ENCODE peak calls at places on chromosomes 16 and 17, in six cellular contexts. L is heart right ventricle, S is uterus, F is left ventricle myocardium inferior, C is sigmoid colon, G is body of pancreas. D is an unnamed sample.

GRCh38 chr17:17913695-17914332 is 58.4 kb downstream of the TOM1L2 start:
- DNase-seq in L (peak; percentile 60), S (peak; percentile 90), F (peak; percentile 42), C (peak; percentile 92), G (no peak), D (no peak)

GRCh38 chr17:76414334-76415295 is 30.2 kb downstream of the SPHK1 start:
- DNase-seq in L (peak; percentile 80), S (peak; percentile 45), F (peak; percentile 89), C (peak; percentile 86), G (peak; percentile 51), D (no peak)

GRCh38 chr17:60139438-60140285 is 10.1 kb upstream of the CA4 start:
- DNase-seq in L (peak; percentile 71), S (peak; percentile 40), F (peak; percentile 80), C (peak; percentile 75), G (peak; percentile 81), D (peak; percentile 77)

GRCh38 chr17:35212668-35213067 is 18.5 kb upstream of the SLC35G3 start:
- DNase-seq in L (no peak), S (no peak), F (no peak), C (no peak), G (no peak), D (no peak)

GRCh38 chr17:15038656-15039055 is 226.5 kb downstream of the PMP22 start:
- DNase-seq in L (no peak), S (no peak), F (no peak), C (no peak), G (no peak), D (no peak)

GRCh38 chr17:62581769-62582168 is 45.7 kb upstream of the MRC2 start:
- DNase-seq in L (no peak), S (no peak), F (no peak), C (no peak), G (no peak), D (no peak)

GRCh38 chr16:89922884-89923639 is at the start of gene TUBB3:
- DNase-seq in L (peak; percentile 58), S (no peak), F (peak; percentile 80), C (no peak), G (peak; percentile 45), D (no peak)

GRCh38 chr16:85078952-85079351 is 33.3 kb downstream of the CIBAR2 start:
- DNase-seq in L (no peak), S (no peak), F (no peak), C (no peak), G (no peak), D (no peak)

GRCh38 chr17:65987988-65988387 is 203.9 kb downstream of the CEP112 start:
- DNase-seq in L (no peak), S (no peak), F (no peak), C (no peak), G (no peak), D (no peak)

GRCh38 chr17:80063815-80064585 is 27.6 kb downstream of the CCDC40 start:
- DNase-seq in L (no peak), S (peak; percentile 71), F (no peak), C (peak; percentile 90), G (no peak), D (no peak)

GRCh38 chr17:31690118-31690517 is 168.9 kb downstream of the COPRS start:
- DNase-seq in L (no peak), S (no peak), F (no peak), C (no peak), G (no peak), D (no peak)

GRCh38 chr16:13936596-13937081 is 16.7 kb downstream of the ERCC4 start:
- DNase-seq in L (no peak), S (peak; percentile 49), F (no peak), C (no peak), G (peak; percentile 70), D (no peak)

GRCh38 chr16:89801800-89802199 is 14.6 kb downstream of the FANCA start:
- DNase-seq in L (no peak), S (no peak), F (no peak), C (no peak), G (no peak), D (no peak)

DNA sequence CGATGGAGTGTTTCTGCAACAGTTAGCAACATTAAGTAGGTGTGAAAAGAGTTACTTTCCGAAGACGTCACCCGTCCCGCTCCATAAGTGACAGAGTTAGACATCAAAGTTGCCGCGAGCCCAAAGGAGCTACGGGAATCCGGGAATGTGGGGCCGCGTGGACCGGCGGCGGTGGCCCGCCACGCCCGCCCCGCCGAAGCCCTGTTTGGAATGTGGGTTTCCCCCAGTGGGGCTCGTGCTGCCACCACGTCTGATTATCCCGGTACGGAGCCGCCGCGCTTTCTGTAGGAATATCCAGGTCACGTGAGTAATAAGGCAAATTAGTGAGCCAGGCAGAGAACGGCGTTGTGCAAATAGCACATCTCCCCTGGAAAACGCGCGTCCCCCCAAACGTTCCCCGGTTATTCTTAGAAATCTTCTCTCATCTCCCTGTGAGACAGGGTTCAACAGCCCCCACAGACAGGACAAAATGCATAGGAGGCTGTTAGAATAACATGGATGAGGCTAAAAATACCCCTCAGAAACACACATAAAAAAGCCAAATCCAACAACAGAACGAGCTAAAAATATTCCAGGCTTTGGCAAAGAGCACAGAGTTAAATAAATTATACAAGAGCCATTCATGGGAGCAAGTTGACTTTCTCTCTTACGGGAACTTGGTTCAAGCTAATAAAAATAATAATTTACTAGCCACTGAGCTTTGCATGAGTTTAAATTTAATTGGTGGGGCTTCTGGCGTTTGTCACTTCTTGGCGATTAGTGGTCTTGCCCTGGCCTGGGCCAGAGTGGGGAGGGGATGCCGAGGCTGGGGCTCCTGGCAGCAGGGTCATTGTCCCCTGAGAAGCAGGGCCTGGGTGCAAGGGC is 8.6 kb downstream of the BAHCC1 start:
- DNase-seq in L (no peak), S (peak; percentile 79), F (peak; percentile 42), C (no peak), G (no peak), D (no peak)
- H3K27ac ChIP-seq in L (peak overlapping the region; percentile 29), S (peak overlapping the region; percentile 97), F (peak overlapping the region; percentile 100), C (peak overlapping the region; percentile 99), G (peak overlapping the region; percentile 27), D (no peak overlapping the region)

DNA sequence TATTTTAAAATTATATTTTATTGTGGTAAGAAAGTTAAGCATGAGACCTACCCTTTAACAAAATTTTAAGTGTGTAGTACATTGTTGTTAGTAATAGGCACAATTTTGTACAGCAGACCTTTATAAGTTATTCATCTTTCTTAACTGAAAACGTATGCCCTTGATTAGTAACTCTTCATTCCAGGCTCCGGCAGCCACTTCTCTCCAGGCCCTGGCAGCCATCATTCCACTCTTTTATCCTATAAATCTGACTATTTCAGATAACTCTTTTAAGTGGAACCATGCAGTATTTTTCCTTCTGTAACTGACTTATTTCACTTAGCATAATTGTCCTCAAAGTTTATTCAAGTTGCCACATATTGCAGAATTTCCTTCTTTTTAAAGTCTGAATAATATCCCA is 348.2 kb downstream of the CDH11 start:
- DNase-seq in L (no peak), S (no peak), F (no peak), C (no peak), G (no peak), D (no peak)
- H3K9me3 ChIP-seq in L (no peaks in the 10 kb centered on the region), S (no peaks in the 10 kb centered on the region), F (peaks cover 10% of the 10 kb centered on the region), C (no peaks in the 10 kb centered on the region), G (no peaks in the 10 kb centered on the region), D (no peaks in the 10 kb centered on the region)

GRCh38 chr16:80986557-80986956 is 20.1 kb downstream of the CMC2 start:
- DNase-seq in L (no peak), S (no peak), F (no peak), C (no peak), G (no peak), D (no peak)
- H3K4me3 ChIP-seq in L (no peak overlapping the region), S (no peak overlapping the region), F (no peak overlapping the region), C (no peak overlapping the region), G (no peak overlapping the region), D (no peak overlapping the region)

GRCh38 chr17:38915639-38915995 is 9.8 kb upstream of the LASP1NB start:
- DNase-seq in L (no peak), S (no peak), F (no peak), C (peak; percentile 22), G (no peak), D (no peak)
- H3K27ac ChIP-seq in L (no peak overlapping the region), S (no peak overlapping the region), F (peak overlapping the region; percentile 63), C (no peak overlapping the region), G (no peak overlapping the region), D (no peak overlapping the region)

DNA sequence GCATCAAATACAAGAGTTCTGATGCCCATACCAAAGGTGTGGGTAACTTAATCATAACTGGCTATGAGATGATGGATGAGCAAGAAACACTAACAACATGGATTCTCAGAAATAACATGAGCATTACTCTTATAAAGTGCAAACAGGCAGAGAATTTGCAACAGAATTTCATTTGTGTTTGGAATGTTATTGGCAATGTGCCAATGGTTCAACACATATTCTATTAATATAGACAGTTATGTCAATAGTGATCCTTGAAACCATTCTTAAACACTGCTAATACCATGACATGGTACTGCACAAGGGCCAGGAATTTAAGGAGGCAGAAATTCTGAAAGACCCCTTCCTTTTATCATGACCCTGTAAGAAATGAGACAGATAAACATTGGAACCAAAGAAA is 217.1 kb upstream of the WSB1 start:
- DNase-seq in L (no peak), S (no peak), F (no peak), C (no peak), G (no peak), D (no peak)
- H3K9me3 ChIP-seq in L (no peaks in the 10 kb centered on the region), S (no peaks in the 10 kb centered on the region), F (no peaks in the 10 kb centered on the region), C (no peaks in the 10 kb centered on the region), G (no peaks in the 10 kb centered on the region), D (no peaks in the 10 kb centered on the region)

GRCh38 chr16:11104168-11105037 is 151.6 kb downstream of the SOCS1 start:
- DNase-seq in L (no peak), S (no peak), F (no peak), C (no peak), G (no peak), D (no peak)
- H3K4me3 ChIP-seq in L (no peak overlapping the region), S (no peak overlapping the region), F (no peak overlapping the region), C (no peak overlapping the region), G (no peak overlapping the region), D (no peak overlapping the region)

GRCh38 chr16:67873435-67874146 is 739 bp downstream of the EDC4 start:
- DNase-seq in L (no peak), S (no peak), F (no peak), C (no peak), G (no peak), D (no peak)
- H3K27ac ChIP-seq in L (peak overlapping the region; percentile 43), S (peak overlapping the region; percentile 77), F (peak overlapping the region; percentile 90), C (peak overlapping the region; percentile 81), G (peak overlapping the region; percentile 53), D (peak overlapping the region; percentile 91)

DNA sequence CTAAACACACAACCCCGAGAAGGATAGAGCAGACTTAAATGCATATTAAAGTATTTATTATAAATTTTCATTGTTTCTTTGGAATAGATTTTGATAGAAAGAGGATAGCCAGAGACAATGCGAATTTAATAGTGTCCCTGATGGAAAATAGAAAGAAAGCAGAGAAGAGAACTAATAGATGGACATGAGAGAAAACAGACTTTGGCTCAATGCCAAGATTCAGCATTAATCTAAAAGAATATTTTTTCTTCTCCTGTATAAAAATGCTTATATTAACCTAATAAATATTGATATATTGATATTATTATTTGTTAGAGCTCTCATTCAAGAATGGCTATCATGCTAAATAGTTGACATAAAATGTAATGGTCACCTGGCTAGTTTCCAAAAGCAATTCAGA is 173.4 kb downstream of the KIF2B start:
- DNase-seq in L (no peak), S (no peak), F (no peak), C (no peak), G (no peak), D (no peak)
- H3K9me3 ChIP-seq in L (no peaks in the 10 kb centered on the region), S (no peaks in the 10 kb centered on the region), F (no peaks in the 10 kb centered on the region), C (no peaks in the 10 kb centered on the region), G (no peaks in the 10 kb centered on the region), D (no peaks in the 10 kb centered on the region)

D was measured in naive thymus-derived CD4-positive, alpha-beta T cell.